ENCODE peak calls at places on chromosomes 6 and 20, in six cellular contexts. One of them, this sample, is unnamed.

GRCh38 chr6:15793288-15793687 is 130.5 kb upstream of the DTNBP1 start:
- DNase-seq in T-helper 9 cell: no peak
- DNase-seq in iris pigment epithelial cell: peak; percentile 61
- DNase-seq in ecto neural progenitor cell: no peak
- DNase-seq in sigmoid colon: no peak
- DNase-seq in HEK293T: no peak
- DNase-seq in this sample: no peak

GRCh38 chr6:4253604-4254211 is 118.3 kb upstream of the ECI2 start:
- DNase-seq in T-helper 9 cell: no peak
- DNase-seq in iris pigment epithelial cell: peak; percentile 80
- DNase-seq in ecto neural progenitor cell: no peak
- DNase-seq in sigmoid colon: no peak
- DNase-seq in HEK293T: peak; percentile 57
- DNase-seq in this sample: no peak

GRCh38 chr6:83867527-83868161 is 8.2 kb downstream of the CYB5R4 start:
- DNase-seq in T-helper 9 cell: no peak
- DNase-seq in iris pigment epithelial cell: peak; percentile 98
- DNase-seq in ecto neural progenitor cell: no peak
- DNase-seq in sigmoid colon: no peak
- DNase-seq in HEK293T: no peak
- DNase-seq in this sample: no peak

GRCh38 chr20:50368386-50368785 is 141.8 kb upstream of the PTPN1 start:
- DNase-seq in T-helper 9 cell: no peak
- DNase-seq in iris pigment epithelial cell: no peak
- DNase-seq in ecto neural progenitor cell: no peak
- DNase-seq in sigmoid colon: no peak
- DNase-seq in HEK293T: no peak
- DNase-seq in this sample: no peak

GRCh38 chr20:24648481-24648880 is 179.1 kb downstream of the SYNDIG1 start:
- DNase-seq in T-helper 9 cell: no peak
- DNase-seq in iris pigment epithelial cell: no peak
- DNase-seq in ecto neural progenitor cell: no peak
- DNase-seq in sigmoid colon: peak; percentile 27
- DNase-seq in HEK293T: no peak
- DNase-seq in this sample: no peak

GRCh38 chr6:34696189-34696738 is 303 bp downstream of the ILRUN start:
- DNase-seq in T-helper 9 cell: no peak
- DNase-seq in iris pigment epithelial cell: peak; percentile 41
- DNase-seq in ecto neural progenitor cell: no peak
- DNase-seq in sigmoid colon: no peak
- DNase-seq in HEK293T: no peak
- DNase-seq in this sample: no peak

GRCh38 chr6:161214722-161215121 is 59.1 kb downstream of the AGPAT4 start:
- DNase-seq in T-helper 9 cell: no peak
- DNase-seq in iris pigment epithelial cell: no peak
- DNase-seq in ecto neural progenitor cell: no peak
- DNase-seq in sigmoid colon: no peak
- DNase-seq in HEK293T: no peak
- DNase-seq in this sample: no peak

GRCh38 chr6:13469688-13470087 is 17.7 kb downstream of the GFOD1 start:
- DNase-seq in T-helper 9 cell: no peak
- DNase-seq in iris pigment epithelial cell: no peak
- DNase-seq in ecto neural progenitor cell: no peak
- DNase-seq in sigmoid colon: no peak
- DNase-seq in HEK293T: no peak
- DNase-seq in this sample: no peak

GRCh38 chr6:11064836-11065235 is 20.7 kb upstream of the ELOVL2 start:
- DNase-seq in T-helper 9 cell: no peak
- DNase-seq in iris pigment epithelial cell: peak; percentile 21
- DNase-seq in ecto neural progenitor cell: peak; percentile 65
- DNase-seq in sigmoid colon: no peak
- DNase-seq in HEK293T: no peak
- DNase-seq in this sample: no peak

GRCh38 chr20:58466729-58467571 is 48.2 kb downstream of the APCDD1L start:
- DNase-seq in T-helper 9 cell: no peak
- DNase-seq in iris pigment epithelial cell: no peak
- DNase-seq in ecto neural progenitor cell: peak; percentile 42
- DNase-seq in sigmoid colon: no peak
- DNase-seq in HEK293T: no peak
- DNase-seq in this sample: no peak

GRCh38 chr20:57847104-57847503 is 137.3 kb upstream of the PMEPA1 start:
- DNase-seq in T-helper 9 cell: no peak
- DNase-seq in iris pigment epithelial cell: no peak
- DNase-seq in ecto neural progenitor cell: peak; percentile 7
- DNase-seq in sigmoid colon: no peak
- DNase-seq in HEK293T: no peak
- DNase-seq in this sample: no peak

GRCh38 chr6:82246802-82247633 is 526 bp downstream of the IBTK start:
- DNase-seq in T-helper 9 cell: no peak
- DNase-seq in iris pigment epithelial cell: peak; percentile 38
- DNase-seq in ecto neural progenitor cell: peak; percentile 84
- DNase-seq in sigmoid colon: peak; percentile 70
- DNase-seq in HEK293T: peak; percentile 64
- DNase-seq in this sample: peak; percentile 34

GRCh38 chr6:169250660-169251059 is 3.0 kb downstream of the THBS2 start:
- DNase-seq in T-helper 9 cell: no peak
- DNase-seq in iris pigment epithelial cell: peak; percentile 92
- DNase-seq in ecto neural progenitor cell: no peak
- DNase-seq in sigmoid colon: peak; percentile 85
- DNase-seq in HEK293T: no peak
- DNase-seq in this sample: no peak

GRCh38 chr6:75505426-75505825 is 11.8 kb upstream of the FILIP1 start:
- DNase-seq in T-helper 9 cell: no peak
- DNase-seq in iris pigment epithelial cell: no peak
- DNase-seq in ecto neural progenitor cell: no peak
- DNase-seq in sigmoid colon: no peak
- DNase-seq in HEK293T: no peak
- DNase-seq in this sample: no peak

GRCh38 chr6:40160826-40161225 is 226.6 kb upstream of the MOCS1 start:
- DNase-seq in T-helper 9 cell: no peak
- DNase-seq in iris pigment epithelial cell: no peak
- DNase-seq in ecto neural progenitor cell: no peak
- DNase-seq in sigmoid colon: no peak
- DNase-seq in HEK293T: no peak
- DNase-seq in this sample: no peak

GRCh38 chr6:114281496-114281895 is 61.3 kb downstream of the HS3ST5 start:
- DNase-seq in T-helper 9 cell: no peak
- DNase-seq in iris pigment epithelial cell: no peak
- DNase-seq in ecto neural progenitor cell: no peak
- DNase-seq in sigmoid colon: no peak
- DNase-seq in HEK293T: no peak
- DNase-seq in this sample: no peak

GRCh38 chr6:145310116-145310515 is 425.2 kb downstream of the EPM2A start:
- DNase-seq in T-helper 9 cell: no peak
- DNase-seq in iris pigment epithelial cell: peak; percentile 79
- DNase-seq in ecto neural progenitor cell: no peak
- DNase-seq in sigmoid colon: no peak
- DNase-seq in HEK293T: no peak
- DNase-seq in this sample: no peak

GRCh38 chr20:63142933-63143332 is 73.0 kb downstream of the YTHDF1 start:
- DNase-seq in T-helper 9 cell: no peak
- DNase-seq in iris pigment epithelial cell: no peak
- DNase-seq in ecto neural progenitor cell: no peak
- DNase-seq in sigmoid colon: no peak
- DNase-seq in HEK293T: no peak
- DNase-seq in this sample: no peak

GRCh38 chr6:19603716-19604115 is 233.5 kb upstream of the ID4 start:
- DNase-seq in T-helper 9 cell: no peak
- DNase-seq in iris pigment epithelial cell: no peak
- DNase-seq in ecto neural progenitor cell: no peak
- DNase-seq in sigmoid colon: no peak
- DNase-seq in HEK293T: no peak
- DNase-seq in this sample: no peak

GRCh38 chr6:86537311-86537861 is 399.9 kb upstream of the HTR1E start:
- DNase-seq in T-helper 9 cell: no peak
- DNase-seq in iris pigment epithelial cell: no peak
- DNase-seq in ecto neural progenitor cell: no peak
- DNase-seq in sigmoid colon: no peak
- DNase-seq in HEK293T: no peak
- DNase-seq in this sample: no peak

GRCh38 chr6:149075616-149076354 is 241.7 kb upstream of the TAB2 start:
- DNase-seq in T-helper 9 cell: no peak
- DNase-seq in iris pigment epithelial cell: peak; percentile 62
- DNase-seq in ecto neural progenitor cell: no peak
- DNase-seq in sigmoid colon: no peak
- DNase-seq in HEK293T: no peak
- DNase-seq in this sample: no peak

GRCh38 chr6:12196326-12196936 is 93.7 kb upstream of the EDN1 start:
- DNase-seq in T-helper 9 cell: no peak
- DNase-seq in iris pigment epithelial cell: peak; percentile 56
- DNase-seq in ecto neural progenitor cell: no peak
- DNase-seq in sigmoid colon: no peak
- DNase-seq in HEK293T: no peak
- DNase-seq in this sample: no peak

GRCh38 chr20:50309764-50310672 is 119.4 kb downstream of the CEBPB start:
- DNase-seq in T-helper 9 cell: no peak
- DNase-seq in iris pigment epithelial cell: no peak
- DNase-seq in ecto neural progenitor cell: no peak
- DNase-seq in sigmoid colon: no peak
- DNase-seq in HEK293T: no peak
- DNase-seq in this sample: no peak

GRCh38 chr6:152127429-152128165 is 320.1 kb downstream of the ESR1 start:
- DNase-seq in T-helper 9 cell: no peak
- DNase-seq in iris pigment epithelial cell: no peak
- DNase-seq in ecto neural progenitor cell: no peak
- DNase-seq in sigmoid colon: no peak
- DNase-seq in HEK293T: no peak
- DNase-seq in this sample: no peak

GRCh38 chr6:33052627-33053026 is 20.8 kb downstream of the HLA-DPA1 start:
- DNase-seq in T-helper 9 cell: no peak
- DNase-seq in iris pigment epithelial cell: no peak
- DNase-seq in ecto neural progenitor cell: no peak
- DNase-seq in sigmoid colon: no peak
- DNase-seq in HEK293T: no peak
- DNase-seq in this sample: no peak

GRCh38 chr6:25882066-25882496 is 8.0 kb upstream of the SLC17A3 start:
- DNase-seq in T-helper 9 cell: peak; percentile 36
- DNase-seq in iris pigment epithelial cell: no peak
- DNase-seq in ecto neural progenitor cell: peak; percentile 61
- DNase-seq in sigmoid colon: no peak
- DNase-seq in HEK293T: no peak
- DNase-seq in this sample: peak; percentile 20

GRCh38 chr6:88380618-88381288 is 214.6 kb upstream of the CNR1 start:
- DNase-seq in T-helper 9 cell: no peak
- DNase-seq in iris pigment epithelial cell: peak; percentile 52
- DNase-seq in ecto neural progenitor cell: no peak
- DNase-seq in sigmoid colon: no peak
- DNase-seq in HEK293T: no peak
- DNase-seq in this sample: no peak